ENCODE peak calls at places on chromosome 1, in eight cellular contexts. J is fibroblast of lung; U is H9; S is lower lobe of right lung; B is tibial nerve; O is CD4-positive, alpha-beta memory T cell; E is heart right ventricle; Z is gastrocnemius medialis. F is an unnamed sample. For H3K4me1, the result is how much of the 10 kb centered on the place peaks cover.

GRCh38 chr1:56585985-56586384 is 6.6 kb upstream of the PLPP3 start:
- DNase-seq in J (no peak), B (no peak), E (no peak), S (no peak), O (no peak), Z (no peak), U (no peak), F (no peak)

GRCh38 chr1:36134805-36135339 is 9.8 kb upstream of the COL8A2 start:
- DNase-seq in E (no peak), U (peak), O (no peak), Z (no peak), J (peak), S (no peak), B (peak), F (no peak)

GRCh38 chr1:48869116-48869893 is 92.6 kb upstream of the BEND5 start:
- DNase-seq in J (peak), Z (no peak), B (no peak), S (no peak), E (no peak), U (no peak), O (no peak), F (no peak)

GRCh38 chr1:11882814-11883538 is 24.2 kb upstream of the NPPB start:
- DNase-seq in J (no peak), U (peak), E (peak), Z (peak), O (no peak), S (peak), B (no peak), F (no peak)

GRCh38 chr1:56200446-56200845 is 378.9 kb downstream of the PLPP3 start:
- DNase-seq in S (no peak), B (no peak), O (no peak), J (no peak), Z (peak), E (no peak), U (no peak), F (no peak)

GRCh38 chr1:23098463-23099170 is 70.0 kb downstream of the LUZP1 start:
- DNase-seq in Z (peak), S (no peak), B (peak), J (peak), E (no peak), U (peak), O (peak), F (peak)

GRCh38 chr1:29975036-29975694 is 738.8 kb downstream of the PTPRU start:
- DNase-seq in Z (no peak), S (no peak), U (peak), O (no peak), E (no peak), B (no peak), J (peak), F (no peak)

GRCh38 chr1:29349871-29350491 is 113.7 kb downstream of the PTPRU start:
- DNase-seq in B (no peak), O (no peak), U (no peak), E (no peak), S (no peak), J (no peak), Z (no peak), F (no peak)

GRCh38 chr1:161173711-161174110 is 3.6 kb downstream of the B4GALT3 start:
- DNase-seq in E (no peak), Z (no peak), U (no peak), B (no peak), S (no peak), J (no peak), O (no peak), F (no peak)

GRCh38 chr1:69982992-69983391 is 222.4 kb downstream of the LRRC40 start:
- DNase-seq in B (no peak), U (no peak), E (no peak), J (peak), S (no peak), O (no peak), Z (no peak), F (no peak)

GRCh38 chr1:29171089-29171488 is 10.6 kb downstream of the SRSF4 start:
- DNase-seq in B (no peak), O (no peak), E (no peak), Z (no peak), S (no peak), U (no peak), J (no peak), F (no peak)

GRCh38 chr1:25744140-25744581 is 55.8 kb upstream of the SELENON start:
- DNase-seq in J (peak), E (peak), Z (peak), O (no peak), U (peak), B (peak), S (peak), F (peak)

GRCh38 chr1:172898866-172899265 is 151.9 kb downstream of the TNFSF18 start:
- DNase-seq in U (no peak), E (no peak), J (peak), S (no peak), Z (no peak), O (no peak), B (no peak), F (no peak)

GRCh38 chr1:152495066-152495675 is 15.4 kb upstream of the LCE5A start:
- DNase-seq in O (no peak), Z (no peak), E (no peak), J (no peak), U (no peak), S (no peak), B (no peak), F (no peak)

GRCh38 chr1:28359592-28360239 is 9.8 kb upstream of the PHACTR4 start:
- DNase-seq in U (peak), Z (peak), O (peak), J (peak), E (peak), B (peak), S (peak), F (peak)

GRCh38 chr1:96923753-96924152 is 202.2 kb downstream of the PTBP2 start:
- DNase-seq in S (no peak), O (no peak), U (no peak), B (no peak), E (no peak), J (no peak), Z (no peak), F (no peak)

GRCh38 chr1:204254031-204254661 is 40.4 kb upstream of the GOLT1A start:
- DNase-seq in E (peak), Z (peak), B (peak), J (no peak), U (peak), O (no peak), S (no peak), F (peak)

GRCh38 chr1:66317156-66317543 is 216.8 kb upstream of the SGIP1 start:
- DNase-seq in U (no peak), Z (no peak), J (no peak), B (no peak), S (no peak), E (no peak), O (no peak), F (no peak)

GRCh38 chr1:212060632-212061472 is 25.3 kb downstream of the DTL start:
- DNase-seq in J (peak), U (no peak), O (no peak), E (no peak), Z (no peak), S (no peak), B (no peak), F (no peak)

GRCh38 chr1:48693674-48694347 is 82.9 kb downstream of the BEND5 start:
- DNase-seq in U (no peak), E (no peak), J (no peak), O (no peak), B (no peak), Z (no peak), S (no peak), F (no peak)

GRCh38 chr1:68346192-68346808 is 103.5 kb downstream of the RPE65 start:
- DNase-seq in E (no peak), B (no peak), U (no peak), Z (no peak), J (peak), O (no peak), S (no peak), F (no peak)

GRCh38 chr1:2443285-2444137 is 31.1 kb upstream of the PEX10 start:
- DNase-seq in B (no peak), E (no peak), S (no peak), O (no peak), U (peak), Z (no peak), J (no peak), F (no peak)

GRCh38 chr1:2439369-2439768 is 27.0 kb upstream of the PEX10 start:
- DNase-seq in B (no peak), U (no peak), S (no peak), E (no peak), J (no peak), O (no peak), Z (no peak), F (no peak)

GRCh38 chr1:2444138-2444591 is 31.8 kb upstream of the PEX10 start:
- DNase-seq in E (no peak), O (no peak), B (no peak), J (no peak), U (no peak), S (no peak), Z (no peak), F (no peak)

GRCh38 chr1:2442676-2443075 is 30.3 kb upstream of the PEX10 start:
- DNase-seq in S (no peak), B (no peak), O (no peak), Z (no peak), U (no peak), E (no peak), J (no peak), F (no peak)

DNA sequence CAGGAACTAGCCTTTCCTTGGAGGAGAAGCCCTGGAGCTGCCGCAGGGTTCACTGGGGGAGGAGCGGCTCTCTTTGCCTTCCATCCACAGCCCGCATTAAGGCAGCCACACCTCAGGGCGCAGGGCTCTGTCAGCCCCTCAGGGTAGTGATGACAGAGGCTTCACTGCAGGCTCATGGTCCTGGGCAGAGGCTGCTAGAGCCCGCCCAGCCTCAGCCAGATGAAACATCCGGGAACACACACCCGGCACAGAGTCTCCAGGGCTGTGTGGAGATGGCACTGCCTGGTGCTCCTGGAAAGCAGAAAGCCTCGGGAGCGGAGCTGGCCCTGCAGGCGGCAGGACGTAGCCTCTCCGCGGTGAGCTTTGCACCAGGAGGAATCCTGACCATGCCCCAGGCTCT is 29.4 kb upstream of the PEX10 start:
- DNase-seq in O (no peak), J (no peak), S (no peak), U (no peak), Z (no peak), E (no peak), B (no peak), F (no peak)
- H3K4me1 ChIP-seq in O (under half), J (under half), S (under half), U (under half), Z (under half), E (under half), B (under half), F (under half)

GRCh38 chr1:51624851-51625250 is 8.0 kb downstream of the OSBPL9 start:
- DNase-seq in O (no peak), S (no peak), U (no peak), B (no peak), J (no peak), Z (no peak), E (no peak), F (no peak)

GRCh38 chr1:51621841-51622454 is 5.1 kb downstream of the OSBPL9 start:
- DNase-seq in O (no peak), J (no peak), B (no peak), Z (no peak), S (no peak), U (no peak), E (no peak), F (no peak)

GRCh38 chr1:51623025-51623424 is 6.1 kb downstream of the OSBPL9 start:
- DNase-seq in S (no peak), U (no peak), J (no peak), B (no peak), E (no peak), O (no peak), Z (no peak), F (no peak)

GRCh38 chr1:51622455-51622913 is 5.6 kb downstream of the OSBPL9 start:
- DNase-seq in B (peak), J (peak), O (no peak), E (no peak), S (no peak), U (peak), Z (peak), F (no peak)

GRCh38 chr1:51623450-51623849 is 6.6 kb downstream of the OSBPL9 start:
- DNase-seq in S (no peak), E (no peak), Z (no peak), U (no peak), B (no peak), O (no peak), J (no peak), F (no peak)
- H3K4me1 ChIP-seq in S (under half), E (half or more), Z (half or more), U (under half), B (half or more), O (under half), J (under half), F (under half)

GRCh38 chr1:193584840-193585239 is 398.4 kb upstream of the B3GALT2 start:
- DNase-seq in Z (no peak), B (no peak), S (no peak), E (no peak), O (no peak), U (no peak), J (no peak), F (no peak)

GRCh38 chr1:193579323-193579722 is 392.9 kb upstream of the B3GALT2 start:
- DNase-seq in B (no peak), J (no peak), O (no peak), Z (no peak), U (no peak), E (no peak), S (no peak), F (no peak)

GRCh38 chr1:193580419-193580818 is 394.0 kb upstream of the B3GALT2 start:
- DNase-seq in Z (no peak), S (no peak), U (no peak), O (no peak), J (no peak), B (no peak), E (no peak), F (no peak)

GRCh38 chr1:193581338-193581737 is 394.9 kb upstream of the B3GALT2 start:
- DNase-seq in E (peak), J (no peak), S (no peak), O (no peak), U (no peak), Z (no peak), B (no peak), F (no peak)
- H3K4me1 ChIP-seq in E (under half), J (under half), S (under half), O (under half), U (under half), Z (under half), B (under half), F (under half)

DNA sequence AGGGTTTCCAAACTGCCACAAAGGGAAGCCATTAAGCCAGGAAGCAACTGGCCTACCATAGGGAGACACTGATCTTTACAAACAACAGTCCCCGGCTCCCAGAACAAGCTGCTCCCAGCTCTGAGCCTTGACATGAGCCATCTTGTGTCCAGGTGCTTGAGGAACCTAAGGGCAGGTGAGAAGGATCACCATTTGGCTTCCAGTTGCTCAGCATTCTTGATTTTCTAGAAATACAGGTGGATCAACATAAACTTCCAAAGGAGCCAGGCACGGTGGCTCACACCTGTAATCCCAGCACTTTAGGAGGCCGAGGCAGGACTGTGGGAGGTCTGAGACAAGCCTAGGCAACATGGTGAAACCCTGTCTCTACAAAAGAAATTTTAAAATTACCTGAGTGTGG is 21.6 kb downstream of the ZBTB17 start:
- DNase-seq in S (no peak), U (no peak), J (no peak), B (no peak), E (no peak), Z (no peak), O (no peak), F (no peak)
- H3K4me1 ChIP-seq in S (half or more), U (under half), J (half or more), B (half or more), E (half or more), Z (half or more), O (half or more), F (under half)

GRCh38 chr1:156499194-156499702 is 1.3 kb downstream of the MEF2D start:
- DNase-seq in J (no peak), O (no peak), Z (peak), B (no peak), S (no peak), U (no peak), E (no peak), F (no peak)
- H3K4me1 ChIP-seq in J (half or more), O (half or more), Z (half or more), B (half or more), S (half or more), U (under half), E (half or more), F (under half)

DNA sequence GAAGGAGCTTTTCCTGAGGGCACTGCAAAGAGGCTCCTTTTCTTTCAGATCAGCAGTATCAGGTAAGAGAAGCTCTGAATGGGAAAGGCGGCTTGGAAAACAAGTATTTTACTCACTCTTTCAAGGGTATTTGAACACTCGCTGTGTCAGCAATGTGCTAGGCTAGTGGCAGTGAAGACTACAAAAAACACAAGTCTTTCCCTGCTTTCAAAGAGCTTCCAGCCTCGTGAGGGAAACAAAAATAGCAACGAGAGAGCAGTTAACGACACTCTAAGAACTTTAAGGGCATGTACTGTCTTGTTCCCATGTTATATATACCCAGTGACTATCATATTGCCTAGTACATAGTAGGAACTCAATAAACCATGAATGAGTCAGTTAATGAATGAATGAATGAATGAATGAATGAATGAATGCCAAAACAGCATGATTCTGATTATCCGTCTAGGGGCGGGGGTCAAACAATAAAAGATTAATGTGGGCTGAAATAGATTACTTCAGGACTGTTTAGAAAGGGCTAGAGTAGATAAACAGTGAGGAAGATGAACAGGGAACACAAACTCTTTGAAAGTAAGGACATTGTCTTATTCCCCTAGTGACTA is 14.2 kb upstream of the MCOLN3 start:
- DNase-seq in O (no peak), B (no peak), U (no peak), E (no peak), S (no peak), J (no peak), Z (no peak), F (no peak)
- H3K4me1 ChIP-seq in O (under half), B (under half), U (under half), E (under half), S (under half), J (under half), Z (under half), F (under half)

GRCh38 chr1:18922319-18922726 is 20.0 kb upstream of the ALDH4A1 start:
- DNase-seq in U (no peak), E (peak), J (peak), B (peak), Z (peak), S (peak), O (peak), F (peak)

GRCh38 chr1:18926315-18927081 is 24.1 kb upstream of the ALDH4A1 start:
- DNase-seq in B (no peak), Z (peak), J (peak), U (no peak), E (no peak), O (peak), S (no peak), F (peak)

GRCh38 chr1:18921506-18922251 is 19.3 kb upstream of the ALDH4A1 start:
- DNase-seq in E (no peak), B (no peak), Z (no peak), U (no peak), O (peak), S (no peak), J (no peak), F (no peak)

GRCh38 chr1:18922848-18923475 is 20.6 kb upstream of the ALDH4A1 start:
- DNase-seq in O (no peak), U (no peak), B (no peak), S (no peak), J (no peak), E (no peak), Z (no peak), F (no peak)

DNA sequence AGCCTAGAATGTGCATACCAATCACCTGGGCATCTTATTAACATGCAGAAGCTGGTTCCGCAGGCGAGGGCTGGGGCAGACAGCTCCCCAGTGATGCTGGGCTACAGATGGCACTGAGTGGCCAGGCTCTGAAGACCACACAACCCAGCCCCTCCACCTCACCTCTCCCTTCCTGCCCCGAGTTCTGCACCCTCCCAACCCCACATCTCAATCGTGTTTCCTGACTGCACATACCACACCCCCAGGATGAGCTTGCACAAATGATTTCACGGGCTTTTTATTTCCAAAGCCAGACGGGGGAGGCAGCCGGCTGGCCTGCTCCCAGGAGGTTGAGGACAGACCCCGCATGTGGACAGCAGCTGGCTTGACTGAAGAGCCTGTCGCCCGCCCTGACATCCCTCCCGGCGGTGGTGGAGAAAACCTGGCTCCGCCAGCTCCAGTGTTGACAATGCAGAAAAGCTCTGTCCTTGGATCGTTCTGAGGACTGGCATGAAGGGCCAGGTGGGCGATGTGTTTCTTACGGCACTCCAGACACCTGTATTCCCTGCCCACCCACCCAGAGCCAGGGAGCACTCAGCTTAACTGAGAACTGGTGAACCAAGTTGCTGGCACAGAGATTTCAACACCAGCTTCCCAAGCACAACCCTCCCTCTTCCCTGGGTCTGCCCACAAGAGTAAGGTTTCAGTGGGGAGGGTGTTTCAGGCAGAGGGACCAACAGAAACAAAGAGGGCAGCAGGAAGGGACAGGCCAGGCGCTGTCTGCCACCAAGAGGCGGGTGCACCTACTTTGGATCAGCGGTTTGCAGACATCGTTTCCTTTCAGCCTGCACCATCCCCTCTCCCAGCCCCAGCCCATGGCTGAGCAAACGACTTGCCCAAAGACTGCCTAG is 21.6 kb upstream of the ALDH4A1 start:
- DNase-seq in S (no peak), E (no peak), O (no peak), J (no peak), B (no peak), Z (peak), U (no peak), F (no peak)
- H3K4me1 ChIP-seq in S (half or more), E (half or more), O (half or more), J (under half), B (half or more), Z (half or more), U (under half), F (under half)